ENCODE peak calls at places on chromosome 18, in four cellular contexts. Z is adrenal gland, C is vagina, T is uterus. L is an unnamed sample. For H3K4me1, the result is how much of the 10 kb centered on the place peaks cover.

GRCh38 chr18:21740724-21741510 is at the start of gene MIB1:
- DNase-seq in Z (no peak), C (peak), T (peak), L (peak)

GRCh38 chr18:27707201-27707600 is 469.7 kb downstream of the CDH2 start:
- DNase-seq in Z (no peak), C (no peak), T (no peak), L (no peak)

GRCh38 chr18:50559750-50560680 is at the start of gene MAPK4:
- DNase-seq in Z (peak), C (no peak), T (peak), L (peak)

GRCh38 chr18:68800075-68800474 is 2.2 kb downstream of the CCDC102B start:
- DNase-seq in Z (no peak), C (no peak), T (no peak), L (no peak)

GRCh38 chr18:10798727-10799435 is 273.1 kb downstream of the NAPG start:
- DNase-seq in Z (no peak), C (no peak), T (no peak), L (no peak)

GRCh38 chr18:8020133-8020846 is 453.2 kb downstream of the PTPRM start:
- DNase-seq in Z (no peak), C (no peak), T (no peak), L (no peak)

GRCh38 chr18:9638886-9639285 is 24.5 kb upstream of the PPP4R1 start:
- DNase-seq in Z (no peak), C (no peak), T (no peak), L (no peak)

GRCh38 chr18:50194623-50195532 is at the start of gene MYO5B:
- DNase-seq in Z (peak), C (no peak), T (no peak), L (peak)

GRCh38 chr18:61912476-61912875 is 19.7 kb upstream of the RNF152 start:
- DNase-seq in Z (no peak), C (no peak), T (no peak), L (no peak)

GRCh38 chr18:31760695-31761094 is at the start of gene SLC25A52:
- DNase-seq in Z (no peak), C (no peak), T (no peak), L (no peak)

GRCh38 chr18:33184178-33184577 is 256.3 kb downstream of the CCDC178 start:
- DNase-seq in Z (no peak), C (no peak), T (no peak), L (no peak)

GRCh38 chr18:70380915-70381896 is 92.4 kb downstream of the SOCS6 start:
- DNase-seq in Z (no peak), C (no peak), T (no peak), L (peak)

GRCh38 chr18:75314606-75315005 is 104.0 kb downstream of the TSHZ1 start:
- DNase-seq in Z (no peak), C (no peak), T (no peak), L (no peak)

GRCh38 chr18:45775241-45775676 is 50.2 kb upstream of the SIGLEC15 start:
- DNase-seq in Z (peak), C (no peak), T (peak), L (peak)

GRCh38 chr18:79488311-79489047 is 92.7 kb downstream of the NFATC1 start:
- DNase-seq in Z (no peak), C (no peak), T (no peak), L (peak)

GRCh38 chr18:25561923-25562322 is 210.0 kb upstream of the ZNF521 start:
- DNase-seq in Z (peak), C (no peak), T (no peak), L (no peak)

GRCh38 chr18:74702951-74703350 is 105.3 kb downstream of the ZNF407 start:
- DNase-seq in Z (no peak), C (no peak), T (no peak), L (no peak)

GRCh38 chr18:10713400-10713799 is 187.6 kb downstream of the NAPG start:
- DNase-seq in Z (no peak), C (no peak), T (no peak), L (no peak)

GRCh38 chr18:57533399-57533884 is 53.1 kb downstream of the FECH start:
- DNase-seq in Z (peak), C (no peak), T (no peak), L (no peak)

GRCh38 chr18:75828379-75828778 is 400.9 kb upstream of the SMIM21 start:
- DNase-seq in Z (no peak), C (peak), T (no peak), L (no peak)

GRCh38 chr18:44545359-44545985 is 135.2 kb upstream of the SETBP1 start:
- DNase-seq in Z (no peak), C (no peak), T (no peak), L (no peak)
- TF ChIP-seq POLR2A in Z (no peak), C (no peak), T (no peak), L (no peak)

GRCh38 chr18:6255121-6255742 is 159.5 kb downstream of the L3MBTL4 start:
- DNase-seq in Z (no peak), C (no peak), T (no peak), L (no peak)

GRCh38 chr18:6249110-6249680 is 165.5 kb downstream of the L3MBTL4 start:
- DNase-seq in Z (no peak), C (no peak), T (no peak), L (no peak)

GRCh38 chr18:6248017-6248416 is 166.7 kb downstream of the L3MBTL4 start:
- DNase-seq in Z (no peak), C (no peak), T (no peak), L (no peak)

GRCh38 chr18:6251084-6251483 is 163.6 kb downstream of the L3MBTL4 start:
- DNase-seq in Z (no peak), C (no peak), T (no peak), L (no peak)

DNA sequence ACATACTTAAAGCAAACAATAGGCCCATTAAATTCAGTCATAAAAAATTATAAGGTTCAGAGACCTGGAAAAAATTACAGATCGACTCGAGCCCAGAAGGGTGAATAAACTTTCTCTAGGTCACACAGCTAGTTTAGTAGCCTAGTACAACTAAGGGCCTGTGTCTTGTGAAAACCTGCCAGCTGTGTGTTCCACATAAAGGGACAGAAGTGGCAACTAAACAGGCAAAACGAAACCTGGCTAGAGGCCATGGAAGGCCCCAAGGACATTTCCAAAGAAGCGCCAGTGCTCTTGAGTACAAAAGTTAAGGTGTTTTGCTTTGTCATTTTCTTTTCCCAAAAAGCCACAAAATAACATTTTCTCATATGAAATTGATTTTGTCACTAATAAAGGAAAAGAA is 164.9 kb downstream of the L3MBTL4 start:
- DNase-seq in Z (peak), C (no peak), T (no peak), L (no peak)
- H3K27ac ChIP-seq in Z (peak), C (no peak), T (no peak), L (no peak)

GRCh38 chr18:3256693-3257626 is 5.0 kb upstream of the MYL12B start:
- DNase-seq in Z (no peak), C (no peak), T (no peak), L (no peak)
- H3K4me1 ChIP-seq in Z (under half), C (under half), T (under half), L (under half)

DNA sequence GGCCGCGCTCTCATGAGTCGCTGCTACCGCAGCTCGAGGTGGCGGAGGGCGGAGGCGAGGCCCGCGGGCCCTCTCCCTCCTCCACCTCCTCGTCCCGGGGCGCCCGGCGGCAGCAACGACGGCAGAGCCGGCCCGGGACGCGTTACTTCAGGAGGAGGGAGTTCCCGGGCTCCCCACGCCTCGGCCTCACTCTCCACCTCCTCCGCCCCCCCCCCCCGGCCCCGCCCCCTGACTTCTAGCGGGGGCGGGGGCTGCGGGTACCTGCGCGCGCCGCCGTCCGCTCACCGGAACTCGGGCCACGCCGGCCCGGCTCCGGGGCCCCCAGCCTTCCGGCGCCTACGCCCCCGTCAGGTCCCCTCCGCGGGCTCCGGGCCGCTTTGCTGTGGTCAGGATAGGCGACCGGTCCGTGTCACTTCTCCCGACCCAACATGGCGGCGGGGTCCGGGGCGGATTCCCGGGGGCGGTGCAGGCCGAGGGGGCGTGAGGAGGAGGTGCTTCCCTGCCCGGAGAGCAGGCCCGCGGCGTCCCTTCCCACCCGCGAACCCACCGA is at the start of gene YES1:
- DNase-seq in Z (peak), C (no peak), T (peak), L (peak)
- TF ChIP-seq POLR2A in Z (peak), C (no peak), T (peak), L (peak)

GRCh38 chr18:63262369-63263335 is 56.9 kb downstream of the BCL2 start:
- DNase-seq in Z (no peak), C (no peak), T (no peak), L (no peak)

GRCh38 chr18:63259581-63259830 is 60.1 kb downstream of the BCL2 start:
- DNase-seq in Z (no peak), C (no peak), T (no peak), L (no peak)

GRCh38 chr18:63258749-63259580 is 60.6 kb downstream of the BCL2 start:
- DNase-seq in Z (no peak), C (no peak), T (no peak), L (no peak)

GRCh38 chr18:63260075-63260754 is 59.4 kb downstream of the BCL2 start:
- DNase-seq in Z (no peak), C (no peak), T (no peak), L (no peak)

DNA sequence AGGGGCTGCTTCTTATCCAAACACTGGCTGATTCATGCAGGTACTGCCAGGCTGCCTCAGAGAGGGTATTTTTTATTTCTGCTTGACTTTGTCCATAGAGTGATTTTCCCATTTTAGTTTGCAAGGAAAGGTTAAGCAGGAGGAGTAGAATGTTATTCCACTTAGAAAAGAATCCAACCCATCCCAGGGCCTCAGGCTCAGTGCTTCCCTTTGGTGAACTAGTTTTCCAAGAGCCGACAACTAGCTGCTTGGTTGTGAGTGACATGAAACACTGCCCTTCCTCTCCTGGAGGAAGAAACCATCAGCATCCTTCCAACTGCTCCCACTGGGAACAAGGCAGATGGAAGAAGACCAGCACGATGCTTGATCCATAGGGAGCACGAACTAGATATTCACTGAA is 58.5 kb downstream of the BCL2 start:
- DNase-seq in Z (no peak), C (no peak), T (no peak), L (no peak)
- H3K27ac ChIP-seq in Z (no peak), C (no peak), T (peak), L (no peak)

GRCh38 chr18:63817441-63818051 is 42.3 kb downstream of the SERPINB7 start:
- DNase-seq in Z (no peak), C (no peak), T (no peak), L (no peak)
- H3K4me1 ChIP-seq in Z (under half), C (under half), T (under half), L (under half)

GRCh38 chr18:77106331-77106730 is 26.3 kb downstream of the MBP start:
- DNase-seq in Z (no peak), C (peak), T (no peak), L (peak)
- TF ChIP-seq POLR2A in Z (no peak), C (no peak), T (no peak), L (no peak)

DNA sequence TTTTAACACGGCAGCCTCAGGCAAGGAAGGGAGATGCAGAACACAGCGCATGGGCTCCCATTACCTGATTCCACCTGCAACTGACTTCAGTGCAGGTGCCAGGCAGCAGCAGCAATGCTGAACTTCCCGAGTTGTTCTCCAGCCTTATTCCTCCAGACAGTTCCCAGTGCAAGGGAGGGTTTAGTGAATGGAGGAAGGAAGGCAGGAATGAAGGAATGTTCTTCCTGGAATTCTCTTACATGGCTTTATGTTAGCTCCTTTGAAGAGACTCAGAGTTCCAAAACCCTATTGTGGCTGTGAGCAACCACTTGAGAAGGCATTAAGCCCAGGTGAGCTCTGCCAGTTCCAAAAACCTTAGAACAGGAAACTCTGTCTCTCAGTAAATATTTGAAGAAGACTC is 45.5 kb downstream of the SERPINB7 start:
- DNase-seq in Z (no peak), C (no peak), T (no peak), L (no peak)
- H3K27ac ChIP-seq in Z (no peak), C (no peak), T (no peak), L (no peak)

GRCh38 chr18:12599966-12600365 is 57.9 kb downstream of the SPIRE1 start:
- DNase-seq in Z (no peak), C (no peak), T (no peak), L (no peak)
- H3K4me1 ChIP-seq in Z (under half), C (under half), T (under half), L (under half)

GRCh38 chr18:6956999-6957398 is 160.6 kb downstream of the LAMA1 start:
- DNase-seq in Z (no peak), C (no peak), T (no peak), L (no peak)
- TF ChIP-seq POLR2A in Z (no peak), C (no peak), T (no peak), L (no peak)